ENCODE peak calls at places on chromosome 6, in nine cellular contexts. C, S, E, K, I, Z, B, H and J are unnamed samples.

GRCh38 chr6:42452171-42453026 is 673 bp upstream of the TRERF1 start:
- DNase-seq in E (peak), Z (peak), K (peak), H (peak), C (no peak), B (peak), S (peak), I (peak), J (peak)

GRCh38 chr6:15299430-15300131 is 53.7 kb downstream of the JARID2 start:
- DNase-seq in Z (no peak), E (no peak), B (peak), K (no peak), I (peak), C (no peak), H (no peak), S (no peak), J (no peak)

GRCh38 chr6:149026530-149026942 is 279.7 kb downstream of the UST start:
- DNase-seq in S (peak), B (no peak), K (no peak), C (no peak), Z (no peak), H (no peak), E (peak), I (peak), J (no peak)

GRCh38 chr6:158774734-158775449 is 44.3 kb downstream of the EZR start:
- DNase-seq in Z (no peak), B (no peak), E (no peak), C (no peak), S (no peak), K (no peak), I (no peak), H (no peak), J (peak)

GRCh38 chr6:167564416-167565250 is 239.7 kb downstream of the TTLL2 start:
- DNase-seq in Z (no peak), H (no peak), K (no peak), E (no peak), S (no peak), B (no peak), I (no peak), C (no peak), J (no peak)

GRCh38 chr6:7311920-7312615 is 931 bp downstream of the SSR1 start:
- DNase-seq in B (no peak), C (no peak), H (no peak), S (peak), Z (no peak), K (no peak), I (no peak), E (no peak), J (no peak)

GRCh38 chr6:157273756-157274088 is 49.6 kb downstream of the TMEM242 start:
- DNase-seq in H (peak), C (peak), B (peak), K (peak), Z (peak), S (peak), E (no peak), I (peak), J (peak)

GRCh38 chr6:90347411-90347841 is 50.8 kb upstream of the BACH2 start:
- DNase-seq in S (no peak), K (no peak), C (no peak), E (no peak), I (no peak), H (no peak), Z (no peak), B (no peak), J (no peak)

GRCh38 chr6:119276211-119276610 is 73.3 kb downstream of the MAN1A1 start:
- DNase-seq in B (no peak), H (no peak), E (no peak), S (no peak), Z (no peak), I (no peak), C (no peak), K (no peak), J (no peak)

GRCh38 chr6:95143408-95144180 is 433.7 kb upstream of the MANEA start:
- DNase-seq in E (no peak), C (no peak), S (no peak), Z (no peak), H (no peak), I (no peak), K (no peak), B (no peak), J (no peak)

GRCh38 chr6:101344885-101345284 is 48.6 kb upstream of the GRIK2 start:
- DNase-seq in H (no peak), S (no peak), K (no peak), Z (no peak), C (no peak), I (no peak), E (no peak), B (no peak), J (no peak)

GRCh38 chr6:151325075-151326050 is 66.0 kb downstream of the ZBTB2 start:
- DNase-seq in H (peak), E (peak), K (no peak), S (peak), B (peak), C (no peak), Z (no peak), I (peak), J (peak)

GRCh38 chr6:90397929-90398674 is 101.5 kb upstream of the BACH2 start:
- DNase-seq in E (no peak), C (no peak), I (no peak), K (peak), S (no peak), B (no peak), Z (peak), H (no peak), J (no peak)

GRCh38 chr6:76552268-76552667 is 479.8 kb upstream of the IMPG1 start:
- DNase-seq in H (no peak), B (no peak), K (no peak), C (no peak), I (no peak), Z (no peak), E (no peak), S (no peak), J (no peak)

GRCh38 chr6:152905551-152906299 is 77.1 kb downstream of the FBXO5 start:
- DNase-seq in I (no peak), H (no peak), E (no peak), S (no peak), B (no peak), Z (no peak), K (no peak), C (no peak), J (no peak)

GRCh38 chr6:135325624-135326424 is 144.7 kb downstream of the MYB start:
- DNase-seq in I (peak), E (no peak), H (no peak), B (no peak), Z (no peak), C (no peak), K (no peak), S (no peak), J (no peak)

GRCh38 chr6:15413558-15414257 is 167.8 kb downstream of the JARID2 start:
- DNase-seq in S (no peak), E (no peak), I (no peak), C (no peak), Z (no peak), H (no peak), B (no peak), K (no peak), J (no peak)

GRCh38 chr6:98463038-98463437 is 371.3 kb upstream of the POU3F2 start:
- DNase-seq in C (no peak), Z (no peak), H (no peak), S (peak), I (no peak), E (no peak), B (no peak), K (no peak), J (no peak)

GRCh38 chr6:43495409-43495941 is 14.7 kb downstream of the LRRC73 start:
- DNase-seq in Z (no peak), C (no peak), E (no peak), H (no peak), K (no peak), I (peak), S (peak), B (no peak), J (no peak)

GRCh38 chr6:110491644-110492317 is 15.4 kb upstream of the SLC22A16 start:
- DNase-seq in H (no peak), I (no peak), C (no peak), E (no peak), Z (no peak), K (no peak), B (no peak), S (no peak), J (no peak)

GRCh38 chr6:149513915-149514314 is 29.1 kb upstream of the ZC3H12D start:
- DNase-seq in H (no peak), B (no peak), I (no peak), K (no peak), C (no peak), S (no peak), E (no peak), Z (no peak), J (no peak)

GRCh38 chr6:167826230-167827061 is at the start of gene AFDN:
- DNase-seq in S (peak), E (peak), H (peak), C (peak), Z (peak), I (peak), B (peak), K (peak), J (peak)

GRCh38 chr6:128569737-128570438 is 49.5 kb upstream of the PTPRK start:
- DNase-seq in B (no peak), Z (no peak), K (no peak), S (peak), H (no peak), E (peak), C (no peak), I (no peak), J (no peak)

GRCh38 chr6:107811591-107812218 is 12.4 kb downstream of the SCML4 start:
- DNase-seq in S (no peak), B (no peak), K (no peak), E (no peak), C (no peak), Z (no peak), H (no peak), I (no peak), J (no peak)

GRCh38 chr6:121596441-121596840 is 161.0 kb downstream of the GJA1 start:
- DNase-seq in E (no peak), S (no peak), B (no peak), H (no peak), K (no peak), Z (no peak), C (no peak), I (no peak), J (no peak)

GRCh38 chr6:24547243-24547642 is 52.5 kb downstream of the ALDH5A1 start:
- DNase-seq in K (peak), E (no peak), H (no peak), Z (peak), C (no peak), I (no peak), B (no peak), S (no peak), J (no peak)

GRCh38 chr6:43185391-43185790 is 3.4 kb downstream of the CUL9 start:
- DNase-seq in E (no peak), I (no peak), Z (no peak), K (no peak), H (no peak), S (no peak), C (no peak), B (no peak), J (no peak)

GRCh38 chr6:26125015-26125690 is 37.9 kb downstream of the HFE start:
- DNase-seq in E (no peak), C (no peak), S (peak), I (peak), Z (no peak), B (peak), H (no peak), K (peak), J (no peak)